ENCODE peak calls at places on chromosomes 16 and 17, in seven cellular contexts. One of them, this sample, is unnamed.

GRCh38 chr16:27787661-27788060 is 237.7 kb downstream of the KATNIP start:
- DNase-seq in AG08396: no peak
- DNase-seq in brain microvascular endothelial cell: no peak
- DNase-seq in activated gamma-delta T cell treated with anti-CD3 and anti-CD28 coated beads, Interleukin-2, amount 50 U/mL, for 16 hours: no peak
- DNase-seq in NCI-H1105 treated with DMSO at 0.1 percent for 48 hours: no peak
- DNase-seq in nucleus accumbens: no peak
- DNase-seq in OCI-LY7: no peak
- DNase-seq in this sample: no peak

GRCh38 chr17:81964081-81964849 is 3.3 kb upstream of the NOTUM start:
- DNase-seq in AG08396: no peak
- DNase-seq in brain microvascular endothelial cell: no peak
- DNase-seq in activated gamma-delta T cell treated with anti-CD3 and anti-CD28 coated beads, Interleukin-2, amount 50 U/mL, for 16 hours: no peak
- DNase-seq in NCI-H1105 treated with DMSO at 0.1 percent for 48 hours: no peak
- DNase-seq in nucleus accumbens: no peak
- DNase-seq in OCI-LY7: no peak
- DNase-seq in this sample: peak; percentile 18

GRCh38 chr17:46795379-46795952 is 23.0 kb downstream of the WNT3 start:
- DNase-seq in AG08396: no peak
- DNase-seq in brain microvascular endothelial cell: peak; percentile 77
- DNase-seq in activated gamma-delta T cell treated with anti-CD3 and anti-CD28 coated beads, Interleukin-2, amount 50 U/mL, for 16 hours: no peak
- DNase-seq in NCI-H1105 treated with DMSO at 0.1 percent for 48 hours: no peak
- DNase-seq in nucleus accumbens: no peak
- DNase-seq in OCI-LY7: no peak
- DNase-seq in this sample: no peak

GRCh38 chr17:73387746-73388577 is 76.2 kb upstream of the CDC42EP4 start:
- DNase-seq in AG08396: no peak
- DNase-seq in brain microvascular endothelial cell: peak; percentile 47
- DNase-seq in activated gamma-delta T cell treated with anti-CD3 and anti-CD28 coated beads, Interleukin-2, amount 50 U/mL, for 16 hours: no peak
- DNase-seq in NCI-H1105 treated with DMSO at 0.1 percent for 48 hours: no peak
- DNase-seq in nucleus accumbens: no peak
- DNase-seq in OCI-LY7: no peak
- DNase-seq in this sample: no peak

GRCh38 chr17:59124665-59125064 is 18.0 kb upstream of the TRIM37 start:
- DNase-seq in AG08396: no peak
- DNase-seq in brain microvascular endothelial cell: no peak
- DNase-seq in activated gamma-delta T cell treated with anti-CD3 and anti-CD28 coated beads, Interleukin-2, amount 50 U/mL, for 16 hours: no peak
- DNase-seq in NCI-H1105 treated with DMSO at 0.1 percent for 48 hours: no peak
- DNase-seq in nucleus accumbens: no peak
- DNase-seq in OCI-LY7: no peak
- DNase-seq in this sample: no peak

GRCh38 chr16:58020628-58021521 is 4.7 kb upstream of the MMP15 start:
- DNase-seq in AG08396: peak; percentile 65
- DNase-seq in brain microvascular endothelial cell: peak; percentile 61
- DNase-seq in activated gamma-delta T cell treated with anti-CD3 and anti-CD28 coated beads, Interleukin-2, amount 50 U/mL, for 16 hours: peak; percentile 51
- DNase-seq in NCI-H1105 treated with DMSO at 0.1 percent for 48 hours: no peak
- DNase-seq in nucleus accumbens: peak; percentile 33
- DNase-seq in OCI-LY7: peak; percentile 67
- DNase-seq in this sample: peak; percentile 83

GRCh38 chr16:23905027-23905426 is 69.2 kb downstream of the PRKCB start:
- DNase-seq in AG08396: peak; percentile 34
- DNase-seq in brain microvascular endothelial cell: peak; percentile 66
- DNase-seq in activated gamma-delta T cell treated with anti-CD3 and anti-CD28 coated beads, Interleukin-2, amount 50 U/mL, for 16 hours: no peak
- DNase-seq in NCI-H1105 treated with DMSO at 0.1 percent for 48 hours: no peak
- DNase-seq in nucleus accumbens: no peak
- DNase-seq in OCI-LY7: no peak
- DNase-seq in this sample: no peak

GRCh38 chr17:29263916-29264315 is 17.3 kb downstream of the CRYBA1 start:
- DNase-seq in AG08396: no peak
- DNase-seq in brain microvascular endothelial cell: no peak
- DNase-seq in activated gamma-delta T cell treated with anti-CD3 and anti-CD28 coated beads, Interleukin-2, amount 50 U/mL, for 16 hours: no peak
- DNase-seq in NCI-H1105 treated with DMSO at 0.1 percent for 48 hours: no peak
- DNase-seq in nucleus accumbens: no peak
- DNase-seq in OCI-LY7: no peak
- DNase-seq in this sample: no peak

GRCh38 chr17:73705594-73705993 is 61.3 kb upstream of the SDK2 start:
- DNase-seq in AG08396: no peak
- DNase-seq in brain microvascular endothelial cell: peak; percentile 40
- DNase-seq in activated gamma-delta T cell treated with anti-CD3 and anti-CD28 coated beads, Interleukin-2, amount 50 U/mL, for 16 hours: no peak
- DNase-seq in NCI-H1105 treated with DMSO at 0.1 percent for 48 hours: no peak
- DNase-seq in nucleus accumbens: peak; percentile 39
- DNase-seq in OCI-LY7: no peak
- DNase-seq in this sample: no peak

GRCh38 chr16:10868562-10869469 is 8.2 kb upstream of the CIITA start:
- DNase-seq in AG08396: no peak
- DNase-seq in brain microvascular endothelial cell: no peak
- DNase-seq in activated gamma-delta T cell treated with anti-CD3 and anti-CD28 coated beads, Interleukin-2, amount 50 U/mL, for 16 hours: no peak
- DNase-seq in NCI-H1105 treated with DMSO at 0.1 percent for 48 hours: no peak
- DNase-seq in nucleus accumbens: no peak
- DNase-seq in OCI-LY7: peak; percentile 94
- DNase-seq in this sample: peak; percentile 90

GRCh38 chr16:88705076-88705684 is 1.0 kb downstream of the RNF166 start:
- DNase-seq in AG08396: peak; percentile 59
- DNase-seq in brain microvascular endothelial cell: peak; percentile 17
- DNase-seq in activated gamma-delta T cell treated with anti-CD3 and anti-CD28 coated beads, Interleukin-2, amount 50 U/mL, for 16 hours: no peak
- DNase-seq in NCI-H1105 treated with DMSO at 0.1 percent for 48 hours: no peak
- DNase-seq in nucleus accumbens: peak; percentile 26
- DNase-seq in OCI-LY7: peak; percentile 44
- DNase-seq in this sample: peak; percentile 54

GRCh38 chr17:15238064-15238463 is 27.1 kb downstream of the PMP22 start:
- DNase-seq in AG08396: no peak
- DNase-seq in brain microvascular endothelial cell: no peak
- DNase-seq in activated gamma-delta T cell treated with anti-CD3 and anti-CD28 coated beads, Interleukin-2, amount 50 U/mL, for 16 hours: no peak
- DNase-seq in NCI-H1105 treated with DMSO at 0.1 percent for 48 hours: no peak
- DNase-seq in nucleus accumbens: no peak
- DNase-seq in OCI-LY7: no peak
- DNase-seq in this sample: no peak

GRCh38 chr16:12060751-12061150 is 84.2 kb downstream of the SNX29 start:
- DNase-seq in AG08396: no peak
- DNase-seq in brain microvascular endothelial cell: no peak
- DNase-seq in activated gamma-delta T cell treated with anti-CD3 and anti-CD28 coated beads, Interleukin-2, amount 50 U/mL, for 16 hours: no peak
- DNase-seq in NCI-H1105 treated with DMSO at 0.1 percent for 48 hours: no peak
- DNase-seq in nucleus accumbens: no peak
- DNase-seq in OCI-LY7: no peak
- DNase-seq in this sample: no peak

GRCh38 chr17:7747586-7747985 is 30.0 kb downstream of the DNAH2 start:
- DNase-seq in AG08396: peak; percentile 27
- DNase-seq in brain microvascular endothelial cell: peak; percentile 52
- DNase-seq in activated gamma-delta T cell treated with anti-CD3 and anti-CD28 coated beads, Interleukin-2, amount 50 U/mL, for 16 hours: no peak
- DNase-seq in NCI-H1105 treated with DMSO at 0.1 percent for 48 hours: no peak
- DNase-seq in nucleus accumbens: no peak
- DNase-seq in OCI-LY7: no peak
- DNase-seq in this sample: no peak

GRCh38 chr17:72182256-72182890 is 61.6 kb downstream of the SOX9 start:
- DNase-seq in AG08396: no peak
- DNase-seq in brain microvascular endothelial cell: no peak
- DNase-seq in activated gamma-delta T cell treated with anti-CD3 and anti-CD28 coated beads, Interleukin-2, amount 50 U/mL, for 16 hours: no peak
- DNase-seq in NCI-H1105 treated with DMSO at 0.1 percent for 48 hours: no peak
- DNase-seq in nucleus accumbens: no peak
- DNase-seq in OCI-LY7: no peak
- DNase-seq in this sample: no peak

GRCh38 chr17:51155416-51155815 is 2.1 kb downstream of the NME1 start:
- DNase-seq in AG08396: no peak
- DNase-seq in brain microvascular endothelial cell: no peak
- DNase-seq in activated gamma-delta T cell treated with anti-CD3 and anti-CD28 coated beads, Interleukin-2, amount 50 U/mL, for 16 hours: no peak
- DNase-seq in NCI-H1105 treated with DMSO at 0.1 percent for 48 hours: no peak
- DNase-seq in nucleus accumbens: no peak
- DNase-seq in OCI-LY7: no peak
- DNase-seq in this sample: no peak

GRCh38 chr16:30722916-30723315 is 23.9 kb downstream of the SRCAP start:
- DNase-seq in AG08396: no peak
- DNase-seq in brain microvascular endothelial cell: no peak
- DNase-seq in activated gamma-delta T cell treated with anti-CD3 and anti-CD28 coated beads, Interleukin-2, amount 50 U/mL, for 16 hours: no peak
- DNase-seq in NCI-H1105 treated with DMSO at 0.1 percent for 48 hours: no peak
- DNase-seq in nucleus accumbens: no peak
- DNase-seq in OCI-LY7: no peak
- DNase-seq in this sample: no peak

This sample was measured in NAMALWA.